ENCODE peak calls at places on chromosomes 13 and 19, in six cellular contexts. I is A549, P is HCT116, R is HepG2, M is K562, U is H1. F is an unnamed sample.

GRCh38 chr19:784541-784940 is 12.7 kb upstream of the PTBP1 start:
- DNase-seq in R (no peak), U (no peak), I (peak; percentile 61), P (no peak), M (no peak), F (no peak)

GRCh38 chr13:60922526-60923231 is 493.0 kb downstream of the PCDH20 start:
- DNase-seq in R (no peak), I (no peak), P (no peak), M (no peak), U (no peak), F (no peak)

GRCh38 chr19:2613507-2614295 is 88.8 kb downstream of the GNG7 start:
- DNase-seq in P (no peak), R (no peak), U (no peak), I (peak; percentile 41), M (peak; percentile 52), F (no peak)

GRCh38 chr13:91045351-91046034 is 302.0 kb upstream of the MIR17HG start:
- DNase-seq in M (peak; percentile 27), R (no peak), I (peak; percentile 22), U (no peak), P (peak; percentile 12), F (no peak)

GRCh38 chr19:17538684-17539287 is 16.7 kb upstream of the COLGALT1 start:
- DNase-seq in U (no peak), I (peak; percentile 17), R (no peak), P (no peak), M (no peak), F (no peak)

GRCh38 chr19:13001502-13002388 is 6.5 kb downstream of the NFIX start:
- DNase-seq in I (no peak), U (no peak), P (no peak), R (no peak), M (no peak), F (no peak)

GRCh38 chr13:23367907-23368306 is 65.6 kb downstream of the SACS start:
- DNase-seq in R (no peak), M (no peak), U (no peak), P (no peak), I (no peak), F (no peak)

GRCh38 chr13:61414136-61414535 is 1.5 kb downstream of the PCDH20 start:
- DNase-seq in R (no peak), M (no peak), P (no peak), U (no peak), I (no peak), F (no peak)

GRCh38 chr19:2869618-2870017 is 2.5 kb downstream of the ZNF556 start:
- DNase-seq in P (no peak), U (no peak), I (no peak), R (peak; percentile 57), M (no peak), F (no peak)

GRCh38 chr13:36680918-36681317 is 7.1 kb downstream of the SERTM1 start:
- DNase-seq in P (no peak), I (no peak), R (no peak), U (no peak), M (no peak), F (no peak)

GRCh38 chr19:4639531-4640246 is 373 bp downstream of the TNFAIP8L1 start:
- DNase-seq in U (no peak), I (no peak), R (peak; percentile 62), M (no peak), P (no peak), F (no peak)

GRCh38 chr19:5086232-5086631 is 117.3 kb downstream of the KDM4B start:
- DNase-seq in I (no peak), M (no peak), P (no peak), R (no peak), U (no peak), F (no peak)

GRCh38 chr19:34772697-34773554 is at the start of gene ZNF599:
- DNase-seq in R (peak; percentile 83), M (peak; percentile 88), I (peak; percentile 91), U (peak; percentile 64), P (peak; percentile 83), F (peak; percentile 68)

GRCh38 chr19:4911314-4911713 is 2.0 kb downstream of the UHRF1 start:
- DNase-seq in I (no peak), U (no peak), P (no peak), M (no peak), R (no peak), F (no peak)

GRCh38 chr13:113117335-113117872 is 5.2 kb upstream of the F10 start:
- DNase-seq in R (no peak), U (no peak), P (no peak), I (no peak), M (no peak), F (no peak)

GRCh38 chr19:8566855-8567254 is 10.4 kb downstream of the MYO1F start:
- DNase-seq in R (no peak), I (no peak), M (no peak), P (no peak), U (no peak), F (no peak)

GRCh38 chr13:80923907-80924306 is 583.0 kb upstream of the SPRY2 start:
- DNase-seq in U (no peak), P (no peak), I (no peak), R (no peak), M (no peak), F (no peak)

GRCh38 chr13:33639158-33639557 is 178.8 kb upstream of the RFC3 start:
- DNase-seq in P (no peak), I (peak; percentile 44), R (peak; percentile 66), U (no peak), M (no peak), F (no peak)

GRCh38 chr19:10603084-10603872 is 16.2 kb upstream of the AP1M2 start:
- DNase-seq in M (peak; percentile 49), R (no peak), P (no peak), I (no peak), U (no peak), F (peak; percentile 70)
- TF ChIP-seq CEBPB in M (no peak), R (no peak), P (no peak), I (no peak), U (no peak), F (no peak)

GRCh38 chr19:16017138-16017490 is 59.2 kb upstream of the TPM4 start:
- DNase-seq in P (no peak), I (no peak), R (no peak), M (no peak), U (no peak), F (no peak)

GRCh38 chr19:16019691-16020448 is 56.4 kb upstream of the TPM4 start:
- DNase-seq in I (no peak), R (no peak), U (no peak), P (no peak), M (no peak), F (no peak)

GRCh38 chr19:16018106-16018755 is 58.1 kb upstream of the TPM4 start:
- DNase-seq in M (no peak), R (no peak), P (no peak), I (no peak), U (no peak), F (no peak)

GRCh38 chr19:16016226-16017137 is 59.8 kb upstream of the TPM4 start:
- DNase-seq in R (no peak), M (no peak), I (no peak), P (no peak), U (no peak), F (no peak)

GRCh38 chr19:16018801-16019551 is 57.3 kb upstream of the TPM4 start:
- DNase-seq in U (no peak), I (no peak), R (no peak), M (no peak), P (no peak), F (no peak)
- TF ChIP-seq MAX in U (no peak), I (no peak), R (no peak), M (no peak), P (no peak), F (no peak)

DNA sequence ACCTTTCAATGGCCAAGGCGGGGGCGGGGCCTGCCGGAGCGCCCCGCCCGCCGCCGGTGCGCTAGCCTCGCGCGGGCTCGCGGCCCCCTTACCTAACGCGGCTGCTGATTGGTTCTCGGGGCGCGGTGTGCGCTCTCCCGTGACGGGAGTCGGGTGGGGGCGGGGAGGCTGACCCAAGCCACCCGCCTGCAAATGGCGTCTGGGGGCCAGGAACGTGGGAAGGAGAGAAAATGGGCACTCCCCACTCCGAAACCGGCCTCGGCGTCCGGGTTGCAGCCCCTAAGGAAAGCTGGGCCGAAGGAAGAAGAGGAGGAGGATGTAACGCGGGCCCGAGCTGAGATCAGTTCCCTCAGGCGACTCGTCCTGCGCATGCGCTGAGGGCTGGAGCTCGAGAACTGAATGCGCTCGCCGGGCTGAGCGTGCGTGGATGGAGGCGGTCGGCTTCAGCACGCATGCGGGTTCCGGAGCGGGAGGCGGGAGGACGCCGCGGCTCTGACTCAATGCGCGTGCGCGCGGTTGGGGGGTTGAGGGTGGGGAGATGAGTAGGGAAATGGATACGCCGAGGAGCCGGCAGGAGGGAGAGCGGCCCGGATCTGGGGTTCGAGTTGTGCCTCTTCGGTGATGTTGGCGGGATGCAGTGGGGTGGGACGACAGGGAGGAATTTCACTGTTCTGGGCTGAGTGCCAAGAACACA is at the start of gene SMG9:
- DNase-seq in P (peak; percentile 95), M (peak; percentile 98), U (peak; percentile 93), R (peak; percentile 94), I (peak; percentile 99), F (peak; percentile 89)
- TF ChIP-seq POLR2A in P (no peak), M (peak; percentile 98), U (peak; percentile 84), R (peak; percentile 94), I (peak; percentile 61), F (peak; percentile 94)

DNA sequence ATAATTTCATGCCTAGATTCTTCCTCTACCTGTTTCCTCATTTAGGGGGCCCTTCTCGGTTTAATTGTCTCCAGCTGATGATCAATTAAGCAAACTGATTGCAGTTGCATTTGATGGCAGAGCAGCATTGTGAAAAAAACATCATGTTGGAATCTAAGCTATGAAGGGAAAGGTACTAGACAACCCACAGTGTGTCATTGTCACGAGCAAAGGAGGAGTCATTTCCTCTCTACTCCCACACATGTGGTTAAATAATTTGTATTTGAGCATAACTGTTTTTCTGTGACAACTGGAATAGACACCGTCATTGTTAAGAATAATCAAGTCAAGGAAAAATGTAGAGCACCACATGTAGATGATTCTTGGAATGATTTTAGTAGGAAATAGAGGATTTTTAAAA is 240.3 kb downstream of the DCT start:
- DNase-seq in M (no peak), I (no peak), U (no peak), P (no peak), R (no peak), F (no peak)
- TF ChIP-seq CEBPB in M (no peak), I (no peak), U (no peak), P (no peak), R (no peak), F (no peak)

F was measured in GM12878.